ENCODE peak calls at places on chromosomes 13 and 19, in five cellular contexts. T is K562, Y is SK-N-SH, C is GM12878, S is HepG2. V is an unnamed sample.

GRCh38 chr19:48461982-48462655 is 6.7 kb downstream of the KCNJ14 start:
- DNase-seq in C (no peak), Y (peak), S (no peak), T (peak), V (no peak)

GRCh38 chr19:17210296-17210695 is 4.9 kb upstream of the USE1 start:
- DNase-seq in Y (no peak), T (no peak), S (no peak), C (no peak), V (peak)

GRCh38 chr13:38349386-38350113 is at the start of gene UFM1:
- DNase-seq in T (peak), Y (peak), C (peak), S (peak), V (peak)

GRCh38 chr13:99605417-99606321 is 104.4 kb downstream of the TM9SF2 start:
- DNase-seq in Y (peak), S (peak), T (peak), C (no peak), V (no peak)

GRCh38 chr13:111387026-111387871 is 66.8 kb downstream of the TEX29 start:
- DNase-seq in T (no peak), S (no peak), C (no peak), Y (no peak), V (no peak)

GRCh38 chr13:99339736-99340392 is 32.7 kb upstream of the GPR183 start:
- DNase-seq in C (no peak), Y (no peak), T (peak), S (no peak), V (peak)

GRCh38 chr13:98938801-98939200 is 39.1 kb downstream of the DOCK9 start:
- DNase-seq in Y (no peak), T (no peak), C (no peak), S (no peak), V (no peak)

GRCh38 chr13:65965496-65965895 is 1264.6 kb downstream of the PCDH9 start:
- DNase-seq in Y (no peak), C (no peak), T (no peak), S (no peak), V (peak)

GRCh38 chr19:16364231-16364865 is 39.7 kb downstream of the KLF2 start:
- DNase-seq in T (no peak), S (no peak), Y (no peak), C (no peak), V (no peak)

GRCh38 chr19:58279042-58279924 is 528 bp downstream of the ZNF8 start:
- DNase-seq in S (peak), T (peak), Y (peak), C (no peak), V (peak)

GRCh38 chr13:62779146-62779545 is 1363.5 kb upstream of the PCDH20 start:
- DNase-seq in Y (no peak), S (no peak), C (no peak), T (no peak), V (no peak)

GRCh38 chr19:6269101-6269886 is 10.5 kb downstream of the MLLT1 start:
- DNase-seq in C (no peak), S (no peak), Y (no peak), T (no peak), V (no peak)

GRCh38 chr13:45352031-45352430 is 11.0 kb upstream of the TPT1 start:
- DNase-seq in S (no peak), Y (no peak), T (no peak), C (no peak), V (no peak)
- TF ChIP-seq MXI1 in S (no peak), Y (no peak), T (no peak), C (no peak), V (no peak)

GRCh38 chr13:23608704-23609413 is 38.6 kb downstream of the TNFRSF19 start:
- DNase-seq in T (no peak), C (no peak), S (peak), Y (peak), V (peak)

GRCh38 chr13:23612182-23612581 is 42.0 kb downstream of the TNFRSF19 start:
- DNase-seq in Y (no peak), S (no peak), T (no peak), C (no peak), V (no peak)

GRCh38 chr13:23610187-23610576 is 40.0 kb downstream of the TNFRSF19 start:
- DNase-seq in C (no peak), S (peak), Y (no peak), T (no peak), V (peak)

GRCh38 chr13:23609414-23610186 is 39.4 kb downstream of the TNFRSF19 start:
- DNase-seq in T (no peak), Y (no peak), S (no peak), C (no peak), V (peak)

GRCh38 chr13:23610966-23611486 is 40.8 kb downstream of the TNFRSF19 start:
- DNase-seq in Y (no peak), C (no peak), T (no peak), S (no peak), V (peak)
- TF ChIP-seq MXI1 in Y (no peak), C (no peak), T (no peak), S (no peak), V (no peak)

DNA sequence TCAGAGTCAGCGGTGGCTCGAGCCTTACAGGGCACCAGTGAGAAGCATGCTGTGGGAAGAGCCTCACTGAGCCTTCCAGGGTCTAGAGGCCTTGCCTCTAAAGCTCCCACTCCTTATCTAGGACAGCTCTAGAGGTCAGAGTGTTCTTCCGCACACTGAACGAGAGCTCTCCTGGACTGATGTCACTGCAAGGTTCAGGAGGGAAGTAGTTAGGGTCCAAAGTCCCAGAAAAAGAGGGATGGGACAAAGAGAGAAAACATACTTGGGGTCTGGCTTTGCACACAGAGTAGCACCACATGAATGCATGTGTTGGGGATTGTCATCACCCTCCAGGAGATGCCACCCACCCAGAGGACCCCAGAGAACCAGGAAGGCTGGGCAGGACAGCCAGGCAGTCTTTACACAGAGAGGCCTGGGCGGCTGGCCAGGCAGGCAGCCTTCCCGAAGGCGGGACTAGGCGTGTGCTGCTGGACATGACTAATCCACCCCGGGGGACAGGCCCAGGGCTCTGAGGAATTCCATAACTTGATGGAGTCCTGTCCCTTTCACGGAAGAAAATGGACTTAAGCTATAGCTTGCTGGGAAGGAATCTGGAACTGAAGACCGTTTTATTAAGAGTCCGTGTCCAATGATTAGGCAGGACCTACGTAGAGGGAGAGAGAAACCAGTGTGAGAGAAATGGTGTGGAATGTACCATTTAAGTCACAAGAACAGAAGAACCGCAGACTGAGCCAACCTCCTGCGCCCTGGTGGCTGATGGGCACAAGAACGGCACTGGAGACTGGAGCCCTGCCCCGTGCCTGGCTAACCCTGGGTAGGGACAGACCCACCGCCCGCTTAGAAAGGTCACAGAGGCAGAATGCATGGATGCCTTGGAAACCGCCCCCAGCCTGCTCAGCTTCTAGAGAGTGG is 16.7 kb upstream of the EPHX3 start:
- DNase-seq in S (no peak), T (no peak), Y (no peak), C (no peak), V (peak)
- TF ChIP-seq MXI1 in S (no peak), T (no peak), Y (no peak), C (no peak), V (peak)

DNA sequence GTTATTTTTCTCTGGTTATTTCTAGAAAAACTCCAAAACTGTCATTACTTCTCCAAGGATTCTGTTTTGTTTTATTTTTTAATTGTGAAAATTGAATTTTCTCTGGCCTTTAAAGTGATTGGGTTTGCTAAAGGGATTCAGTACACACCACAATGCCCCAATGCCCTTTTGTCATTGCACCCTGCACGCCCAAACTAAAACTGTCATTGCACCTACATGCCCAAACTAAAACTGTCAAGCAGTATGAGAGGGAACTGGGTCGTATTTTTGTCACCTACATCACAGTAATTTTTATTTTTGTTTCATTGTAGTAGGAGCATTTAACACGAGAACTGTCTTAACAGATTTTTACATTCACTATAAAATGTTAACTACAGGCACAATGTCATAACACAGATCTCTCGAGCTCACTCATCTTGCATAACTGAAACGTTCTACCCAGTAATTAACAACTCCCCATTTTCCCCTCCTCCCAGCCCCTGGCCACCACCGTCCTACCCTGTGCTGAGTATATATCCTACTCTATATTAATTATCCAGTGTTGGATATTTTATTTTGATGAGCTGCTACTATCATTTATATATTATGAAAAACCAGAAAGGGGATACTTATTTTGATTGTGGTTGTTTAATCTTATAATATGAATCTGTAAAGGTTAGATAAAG is 7.2 kb downstream of the NALCN start:
- DNase-seq in S (no peak), Y (no peak), C (no peak), T (no peak), V (no peak)
- TF ChIP-seq MXI1 in S (no peak), Y (no peak), C (no peak), T (no peak), V (no peak)